ENCODE peak calls at places on chromosomes 4 and X, in four cellular contexts. One of them, this sample, is unnamed. For H3K4me1, the result is how much of the 10 kb centered on the place peaks cover.

GRCh38 chr4:68905598-68906237 is 45.9 kb downstream of the UGT2A3 start:
- DNase-seq in ovary: no peak
- DNase-seq in left lung: no peak
- DNase-seq in ascending aorta: no peak
- DNase-seq in this sample: no peak

GRCh38 chrX:35726176-35726575 is 72.0 kb upstream of the MAGEB16 start:
- DNase-seq in ovary: no peak
- DNase-seq in ascending aorta: no peak
- DNase-seq in left lung: no peak
- DNase-seq in this sample: no peak

GRCh38 chr4:88549815-88550214 is 26.2 kb upstream of the PYURF start:
- DNase-seq in left lung: no peak
- DNase-seq in ascending aorta: no peak
- DNase-seq in ovary: no peak
- DNase-seq in this sample: no peak

GRCh38 chr4:151955721-151956340 is 195.0 kb upstream of the GATB start:
- DNase-seq in ovary: no peak
- DNase-seq in left lung: no peak
- DNase-seq in ascending aorta: no peak
- DNase-seq in this sample: no peak

GRCh38 chr4:89248879-89249281 is 58.7 kb downstream of the GPRIN3 start:
- DNase-seq in left lung: no peak
- DNase-seq in ascending aorta: no peak
- DNase-seq in ovary: no peak
- DNase-seq in this sample: no peak

GRCh38 chr4:123397276-123398150 is 918 bp downstream of the SPRY1 start:
- DNase-seq in left lung: peak
- DNase-seq in ovary: peak
- DNase-seq in ascending aorta: no peak
- DNase-seq in this sample: peak

GRCh38 chr4:6910340-6910959 is 824 bp downstream of the TBC1D14 start:
- DNase-seq in ovary: no peak
- DNase-seq in left lung: no peak
- DNase-seq in ascending aorta: no peak
- DNase-seq in this sample: no peak

GRCh38 chrX:155216940-155217450 is 735 bp downstream of the VBP1 start:
- DNase-seq in ovary: no peak
- DNase-seq in ascending aorta: no peak
- DNase-seq in left lung: no peak
- DNase-seq in this sample: peak

GRCh38 chr4:186790630-186791029 is 67.0 kb upstream of the FAT1 start:
- DNase-seq in left lung: no peak
- DNase-seq in ascending aorta: no peak
- DNase-seq in ovary: no peak
- DNase-seq in this sample: no peak

GRCh38 chrX:38175140-38175539 is 45.5 kb downstream of the SRPX start:
- DNase-seq in ovary: peak
- DNase-seq in left lung: no peak
- DNase-seq in ascending aorta: no peak
- DNase-seq in this sample: no peak

GRCh38 chrX:117092641-117093040 is 629.9 kb upstream of the CT83 start:
- DNase-seq in left lung: no peak
- DNase-seq in ascending aorta: no peak
- DNase-seq in ovary: no peak
- DNase-seq in this sample: no peak

GRCh38 chr4:25070512-25070911 is 39.8 kb upstream of the LGI2 start:
- DNase-seq in ovary: no peak
- DNase-seq in ascending aorta: no peak
- DNase-seq in left lung: no peak
- DNase-seq in this sample: no peak

GRCh38 chrX:10387011-10387410 is 230.2 kb downstream of the CLCN4 start:
- DNase-seq in ovary: no peak
- DNase-seq in ascending aorta: no peak
- DNase-seq in left lung: no peak
- DNase-seq in this sample: peak

GRCh38 chr4:48031802-48032525 is 15.4 kb downstream of the NIPAL1 start:
- DNase-seq in ascending aorta: no peak
- DNase-seq in ovary: no peak
- DNase-seq in left lung: no peak
- DNase-seq in this sample: no peak

GRCh38 chr4:7073526-7074390 is 5.9 kb upstream of the GRPEL1 start:
- DNase-seq in ovary: peak
- DNase-seq in ascending aorta: no peak
- DNase-seq in left lung: no peak
- DNase-seq in this sample: no peak

GRCh38 chr4:150115851-150116250 is 37.6 kb downstream of the DCLK2 start:
- DNase-seq in left lung: no peak
- DNase-seq in ovary: no peak
- DNase-seq in ascending aorta: no peak
- DNase-seq in this sample: peak

GRCh38 chrX:6026484-6026883 is 202.2 kb downstream of the NLGN4X start:
- DNase-seq in ascending aorta: no peak
- DNase-seq in ovary: no peak
- DNase-seq in left lung: no peak
- DNase-seq in this sample: no peak

GRCh38 chr4:40579983-40580382 is 49.7 kb downstream of the RBM47 start:
- DNase-seq in left lung: no peak
- DNase-seq in ascending aorta: no peak
- DNase-seq in ovary: no peak
- DNase-seq in this sample: peak

GRCh38 chr4:40584517-40585141 is 45.0 kb downstream of the RBM47 start:
- DNase-seq in ovary: no peak
- DNase-seq in ascending aorta: no peak
- DNase-seq in left lung: no peak
- DNase-seq in this sample: no peak

GRCh38 chr4:40582413-40582812 is 47.3 kb downstream of the RBM47 start:
- DNase-seq in ascending aorta: no peak
- DNase-seq in ovary: no peak
- DNase-seq in left lung: no peak
- DNase-seq in this sample: no peak

GRCh38 chr4:40583850-40584439 is 45.7 kb downstream of the RBM47 start:
- DNase-seq in left lung: no peak
- DNase-seq in ovary: no peak
- DNase-seq in ascending aorta: no peak
- DNase-seq in this sample: no peak

DNA sequence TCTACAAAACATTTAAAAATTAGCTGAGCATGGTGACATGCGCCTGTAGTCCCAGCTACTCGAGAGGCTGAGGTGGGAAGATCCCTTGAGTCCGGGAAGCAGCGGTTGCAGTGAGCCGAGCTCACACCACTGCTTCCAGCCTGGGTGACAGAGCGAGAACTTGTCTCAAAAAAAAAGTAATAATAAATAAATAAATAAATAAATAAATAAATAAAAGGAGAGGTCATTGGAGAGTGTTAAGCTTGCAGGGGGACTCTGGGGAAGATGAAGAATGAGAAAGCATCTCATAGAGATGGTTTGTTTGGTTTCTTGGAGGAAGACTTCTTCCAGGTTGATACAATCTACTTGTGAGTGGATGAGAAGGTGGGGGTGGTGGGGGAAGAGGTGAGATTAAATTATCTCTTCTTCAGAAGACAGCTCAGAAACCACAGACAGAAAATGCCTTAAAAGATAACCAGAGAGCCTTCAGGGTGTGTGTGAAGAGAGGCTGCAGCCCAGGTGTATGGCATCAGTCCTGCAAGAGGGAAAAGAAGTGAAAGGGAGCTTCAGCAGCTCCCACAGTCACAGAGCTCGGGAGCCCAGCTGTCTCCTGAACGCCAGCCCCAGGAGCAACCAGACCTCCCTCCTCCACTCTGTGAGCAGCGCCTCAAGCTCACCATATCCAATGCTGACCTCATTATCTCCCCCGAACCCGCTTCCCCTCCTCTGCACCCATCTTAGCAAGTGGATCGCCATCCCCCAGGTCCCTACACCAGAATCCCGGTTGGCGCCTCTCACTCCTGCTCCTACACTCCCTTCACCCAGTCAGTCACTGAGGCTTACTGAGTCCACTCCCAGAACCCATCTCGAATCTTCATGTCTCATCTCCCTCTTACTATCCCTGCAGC is 48.2 kb downstream of the RBM47 start:
- DNase-seq in ovary: no peak
- DNase-seq in left lung: no peak
- DNase-seq in ascending aorta: no peak
- DNase-seq in this sample: no peak
- H3K4me1 ChIP-seq in ovary: under half
- H3K4me1 ChIP-seq in left lung: under half
- H3K4me1 ChIP-seq in ascending aorta: under half
- H3K4me1 ChIP-seq in this sample: under half

GRCh38 chr4:54065282-54066087 is 1.1 kb upstream of the CHIC2 start:
- DNase-seq in ascending aorta: no peak
- DNase-seq in left lung: no peak
- DNase-seq in ovary: no peak
- DNase-seq in this sample: no peak
- H3K27ac ChIP-seq in ascending aorta: peak
- H3K27ac ChIP-seq in left lung: peak
- H3K27ac ChIP-seq in ovary: peak
- H3K27ac ChIP-seq in this sample: peak

GRCh38 chr4:118923891-118924290 is 35.2 kb downstream of the SYNPO2 start:
- DNase-seq in ovary: no peak
- DNase-seq in left lung: no peak
- DNase-seq in ascending aorta: no peak
- DNase-seq in this sample: no peak

GRCh38 chr4:118918388-118918787 is 29.7 kb downstream of the SYNPO2 start:
- DNase-seq in left lung: no peak
- DNase-seq in ovary: no peak
- DNase-seq in ascending aorta: no peak
- DNase-seq in this sample: peak

GRCh38 chr4:118917582-118917981 is 28.9 kb downstream of the SYNPO2 start:
- DNase-seq in ascending aorta: no peak
- DNase-seq in ovary: no peak
- DNase-seq in left lung: no peak
- DNase-seq in this sample: no peak

GRCh38 chr4:118920247-118920646 is 31.6 kb downstream of the SYNPO2 start:
- DNase-seq in ovary: no peak
- DNase-seq in ascending aorta: no peak
- DNase-seq in left lung: no peak
- DNase-seq in this sample: peak

DNA sequence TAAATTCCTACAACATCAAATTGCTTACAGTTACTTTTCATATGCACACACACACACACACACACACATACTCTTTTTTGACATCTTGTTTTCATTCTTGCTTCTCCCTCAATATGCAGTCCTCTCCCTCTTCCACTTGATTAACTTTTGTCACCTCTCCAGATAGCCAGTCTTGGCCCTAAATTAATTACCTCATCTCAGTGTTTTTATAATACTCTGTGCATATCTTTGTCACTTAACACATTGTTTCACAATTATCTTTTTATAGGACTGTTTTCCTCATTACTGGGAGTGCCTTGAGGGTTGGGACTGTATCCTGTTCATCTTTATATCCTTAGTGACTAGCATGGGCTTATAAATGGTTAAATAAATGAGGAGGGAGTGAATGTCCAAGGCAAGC is 33.1 kb downstream of the SYNPO2 start:
- DNase-seq in left lung: no peak
- DNase-seq in ascending aorta: no peak
- DNase-seq in ovary: no peak
- DNase-seq in this sample: no peak
- H3K4me1 ChIP-seq in left lung: under half
- H3K4me1 ChIP-seq in ascending aorta: under half
- H3K4me1 ChIP-seq in ovary: under half
- H3K4me1 ChIP-seq in this sample: under half

DNA sequence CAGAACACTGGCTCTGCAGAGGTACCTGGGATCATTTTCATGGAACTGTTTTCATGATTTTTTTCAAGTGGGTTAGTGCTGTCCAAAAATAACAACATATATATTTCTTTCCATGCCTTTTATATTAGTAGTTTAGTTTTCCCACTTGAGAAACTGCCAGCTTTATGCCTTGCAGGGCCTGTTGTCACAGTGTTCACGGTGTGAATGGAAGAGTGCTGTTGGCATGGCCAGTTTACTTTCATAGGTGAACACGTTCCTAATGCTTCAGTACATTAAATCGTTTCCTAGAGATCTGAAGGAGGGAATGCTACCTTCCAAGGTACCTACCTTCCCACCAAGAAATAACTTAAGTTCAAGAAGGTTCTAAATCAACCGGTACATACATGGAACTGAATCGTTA is 12.6 kb downstream of the DOCK11 start:
- DNase-seq in left lung: no peak
- DNase-seq in ovary: no peak
- DNase-seq in ascending aorta: no peak
- DNase-seq in this sample: no peak
- H3K27ac ChIP-seq in left lung: no peak
- H3K27ac ChIP-seq in ovary: no peak
- H3K27ac ChIP-seq in ascending aorta: peak
- H3K27ac ChIP-seq in this sample: no peak

DNA sequence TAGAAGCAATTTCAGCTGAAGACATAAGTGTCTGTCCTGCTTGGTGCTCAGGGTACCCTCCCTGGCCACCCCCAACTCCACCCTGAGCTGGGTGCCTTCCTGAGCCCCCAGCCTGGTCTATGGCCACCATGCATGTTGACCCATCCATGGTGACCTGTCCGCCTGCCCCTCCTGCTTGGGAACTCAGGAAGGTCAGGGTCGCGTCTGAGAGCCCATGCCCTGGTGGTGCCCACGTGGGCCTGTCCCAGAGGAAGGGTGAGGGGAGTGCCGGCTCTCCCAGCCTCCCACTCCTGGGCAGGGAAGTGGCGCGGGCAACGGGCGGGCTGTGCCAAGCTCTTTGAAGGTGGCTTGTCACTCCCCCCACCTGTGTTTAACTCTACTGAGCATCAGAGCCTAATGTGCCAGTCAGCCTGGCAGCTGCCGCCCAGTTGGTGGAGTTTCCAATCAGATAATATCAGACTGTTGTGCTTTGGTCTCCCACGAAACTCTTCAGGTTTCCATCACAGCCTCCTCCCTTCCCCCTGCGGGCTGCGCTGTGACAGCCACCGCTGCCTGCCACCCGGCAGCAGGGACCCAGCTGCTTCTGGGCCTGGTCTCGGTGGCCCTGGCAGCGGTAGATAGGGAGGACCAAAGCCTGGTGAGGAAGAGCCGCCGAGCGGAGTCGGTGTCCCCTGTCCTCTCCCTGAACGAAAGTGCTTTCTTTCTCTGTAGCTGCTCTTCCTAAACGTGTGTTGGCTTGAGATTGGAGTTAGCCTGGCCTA is 4.8 kb downstream of the SH3BP2 start:
- DNase-seq in ascending aorta: no peak
- DNase-seq in left lung: no peak
- DNase-seq in ovary: peak
- DNase-seq in this sample: no peak
- H3K4me1 ChIP-seq in ascending aorta: under half
- H3K4me1 ChIP-seq in left lung: half or more
- H3K4me1 ChIP-seq in ovary: under half
- H3K4me1 ChIP-seq in this sample: under half

GRCh38 chr4:17769406-17770174 is 11.8 kb downstream of the FAM184B start:
- DNase-seq in left lung: peak
- DNase-seq in ascending aorta: no peak
- DNase-seq in ovary: no peak
- DNase-seq in this sample: no peak
- H3K27ac ChIP-seq in left lung: peak
- H3K27ac ChIP-seq in ascending aorta: no peak
- H3K27ac ChIP-seq in ovary: no peak
- H3K27ac ChIP-seq in this sample: no peak

This sample was measured in foreskin keratinocyte.